ENCODE peak calls at places on chromosome 6, in five cellular contexts. N is adrenal gland; Y is effector CD4-positive, alpha-beta T cell; O is GM10248; A is amniotic epithelial cell. I is an unnamed sample.
A peak's percentile ranks its signal among the peaks of the same experiment; 100 is the strongest.

GRCh38 chr6:16273266-16273665 is 34.9 kb downstream of the GMPR start:
- DNase-seq in N (no peak), Y (no peak), O (no peak), A (peak; percentile 33), I (no peak)

GRCh38 chr6:53956804-53957203 is 154.4 kb upstream of the MLIP start:
- DNase-seq in N (no peak), Y (no peak), O (no peak), A (no peak), I (no peak)

GRCh38 chr6:134741193-134741521 is 208.7 kb downstream of the ALDH8A1 start:
- DNase-seq in N (no peak), Y (no peak), O (no peak), A (no peak), I (no peak)

GRCh38 chr6:10424005-10424404 is 9.1 kb upstream of the TFAP2A start:
- DNase-seq in N (no peak), Y (no peak), O (peak; percentile 15), A (no peak), I (peak; percentile 43)

GRCh38 chr6:120671519-120671918 is 662.8 kb downstream of the TBC1D32 start:
- DNase-seq in N (no peak), Y (no peak), O (no peak), A (no peak), I (no peak)

GRCh38 chr6:42316390-42316970 is 98.8 kb upstream of the MRPS10 start:
- DNase-seq in N (peak; percentile 40), Y (no peak), O (no peak), A (peak; percentile 47), I (no peak)

GRCh38 chr6:46926481-46926880 is 4.7 kb upstream of the ADGRF5 start:
- DNase-seq in N (no peak), Y (no peak), O (no peak), A (no peak), I (no peak)

GRCh38 chr6:83815631-83816030 is 37.5 kb upstream of the RIPPLY2 start:
- DNase-seq in N (no peak), Y (no peak), O (no peak), A (peak; percentile 5), I (no peak)

GRCh38 chr6:124881898-124882579 is 80.2 kb upstream of the RNF217 start:
- DNase-seq in N (no peak), Y (no peak), O (no peak), A (peak; percentile 37), I (no peak)

GRCh38 chr6:2999005-2999620 is 581 bp upstream of the NQO2 start:
- DNase-seq in N (peak; percentile 93), Y (no peak), O (no peak), A (peak; percentile 94), I (no peak)

GRCh38 chr6:23841116-23841515 is 284.9 kb upstream of the NRSN1 start:
- DNase-seq in N (no peak), Y (no peak), O (no peak), A (no peak), I (no peak)

GRCh38 chr6:132133734-132134490 is 182.7 kb upstream of the CCN2 start:
- DNase-seq in N (peak; percentile 26), Y (no peak), O (no peak), A (no peak), I (no peak)

GRCh38 chr6:42010185-42010872 is 40.0 kb upstream of the TAF8 start:
- DNase-seq in N (no peak), Y (no peak), O (no peak), A (peak; percentile 50), I (peak; percentile 74)

GRCh38 chr6:139858444-139858843 is 484.0 kb upstream of the CITED2 start:
- DNase-seq in N (no peak), Y (no peak), O (no peak), A (no peak), I (no peak)

GRCh38 chr6:15331143-15331542 is 85.3 kb downstream of the JARID2 start:
- DNase-seq in N (peak; percentile 38), Y (no peak), O (no peak), A (peak; percentile 34), I (no peak)

GRCh38 chr6:155262655-155263054 is 1.2 kb upstream of the CLDN20 start:
- DNase-seq in N (no peak), Y (no peak), O (no peak), A (no peak), I (no peak)

GRCh38 chr6:149150999-149151398 is 166.5 kb upstream of the TAB2 start:
- DNase-seq in N (no peak), Y (no peak), O (no peak), A (peak; percentile 36), I (no peak)

GRCh38 chr6:22411408-22412105 is 114.7 kb upstream of the PRL start:
- DNase-seq in N (no peak), Y (no peak), O (no peak), A (peak; percentile 34), I (no peak)

GRCh38 chr6:156174026-156174880 is 602.9 kb upstream of the ARID1B start:
- DNase-seq in N (no peak), Y (no peak), O (no peak), A (no peak), I (no peak)

GRCh38 chr6:84568971-84569370 is 195.4 kb downstream of the TBX18 start:
- DNase-seq in N (no peak), Y (no peak), O (no peak), A (peak; percentile 69), I (no peak)

GRCh38 chr6:69570126-69570525 is 226.7 kb downstream of the LMBRD1 start:
- DNase-seq in N (no peak), Y (no peak), O (no peak), A (peak; percentile 2), I (no peak)

I was measured in K562.